ENCODE peak calls at places on chromosomes 2 and 18, in six cellular contexts. E is Peyer's patch, M is activated B cell treated with CpG ODN at 0.5 μM for 24 hours, Y is A673, J is AG10803, G is endothelial cell. A is an unnamed sample.

GRCh38 chr18:9665311-9665710 is 42.8 kb upstream of the RAB31 start:
- DNase-seq in E (no peak), M (no peak), Y (no peak), J (no peak), G (no peak), A (no peak)

GRCh38 chr2:136243638-136244557 is 125.9 kb upstream of the CXCR4 start:
- DNase-seq in E (no peak), M (no peak), Y (no peak), J (no peak), G (no peak), A (no peak)

GRCh38 chr2:202135111-202135874 is 62.2 kb downstream of the KIAA2012 start:
- DNase-seq in E (peak; percentile 22), M (no peak), Y (no peak), J (peak; percentile 100), G (no peak), A (no peak)

GRCh38 chr18:34929336-34929780 is 111.9 kb upstream of the MAPRE2 start:
- DNase-seq in E (no peak), M (no peak), Y (peak; percentile 24), J (peak; percentile 51), G (no peak), A (no peak)

GRCh38 chr2:20447437-20448245 is 767 bp downstream of the RHOB start:
- DNase-seq in E (peak; percentile 34), M (peak; percentile 23), Y (peak; percentile 57), J (peak; percentile 46), G (no peak), A (peak; percentile 32)

GRCh38 chr2:161134547-161135518 is 25.4 kb upstream of the TANK start:
- DNase-seq in E (no peak), M (no peak), Y (peak; percentile 14), J (peak; percentile 42), G (no peak), A (no peak)

GRCh38 chr2:234146087-234146826 is 95.8 kb downstream of the SPP2 start:
- DNase-seq in E (no peak), M (no peak), Y (no peak), J (peak; percentile 94), G (no peak), A (no peak)

GRCh38 chr2:233063269-233063975 is 3.3 kb downstream of the INPP5D start:
- DNase-seq in E (peak; percentile 86), M (peak; percentile 43), Y (no peak), J (no peak), G (no peak), A (no peak)

GRCh38 chr2:66851449-66851872 is 416.5 kb downstream of the MEIS1 start:
- DNase-seq in E (no peak), M (no peak), Y (no peak), J (peak; percentile 97), G (no peak), A (no peak)

GRCh38 chr2:223075301-223076270 is 23.6 kb downstream of the KCNE4 start:
- DNase-seq in E (no peak), M (no peak), Y (peak; percentile 63), J (peak; percentile 43), G (no peak), A (no peak)

GRCh38 chr2:30201990-30202389 is 29.3 kb upstream of the LBH start:
- DNase-seq in E (no peak), M (no peak), Y (no peak), J (peak; percentile 52), G (no peak), A (no peak)

GRCh38 chr18:8949206-8949605 is 153.3 kb upstream of the NDUFV2 start:
- DNase-seq in E (no peak), M (no peak), Y (no peak), J (peak; percentile 83), G (no peak), A (no peak)

GRCh38 chr2:196159223-196159892 is 12.0 kb downstream of the STK17B start:
- DNase-seq in E (no peak), M (no peak), Y (no peak), J (no peak), G (no peak), A (no peak)

GRCh38 chr2:197674546-197674945 is 841 bp downstream of the RFTN2 start:
- DNase-seq in E (no peak), M (no peak), Y (peak; percentile 17), J (peak; percentile 24), G (no peak), A (no peak)

GRCh38 chr2:26011990-26012856 is 21.7 kb upstream of the RAB10 start:
- DNase-seq in E (no peak), M (no peak), Y (peak; percentile 70), J (peak; percentile 40), G (no peak), A (no peak)

GRCh38 chr2:227783404-227784138 is 30.1 kb upstream of the CCL20 start:
- DNase-seq in E (no peak), M (no peak), Y (no peak), J (no peak), G (no peak), A (no peak)

GRCh38 chr2:152564754-152565551 is 152.3 kb downstream of the PRPF40A start:
- DNase-seq in E (no peak), M (no peak), Y (no peak), J (no peak), G (no peak), A (no peak)

GRCh38 chr2:84204995-84205394 is 254.1 kb downstream of the SUCLG1 start:
- DNase-seq in E (no peak), M (no peak), Y (no peak), J (no peak), G (no peak), A (no peak)

GRCh38 chr2:226215902-226216503 is 583.6 kb downstream of the IRS1 start:
- DNase-seq in E (peak; percentile 37), M (peak; percentile 15), Y (peak; percentile 87), J (peak; percentile 45), G (peak; percentile 83), A (no peak)

GRCh38 chr2:147595200-147595599 is 249.6 kb upstream of the ACVR2A start:
- DNase-seq in E (no peak), M (no peak), Y (peak; percentile 9), J (no peak), G (no peak), A (no peak)

DNA sequence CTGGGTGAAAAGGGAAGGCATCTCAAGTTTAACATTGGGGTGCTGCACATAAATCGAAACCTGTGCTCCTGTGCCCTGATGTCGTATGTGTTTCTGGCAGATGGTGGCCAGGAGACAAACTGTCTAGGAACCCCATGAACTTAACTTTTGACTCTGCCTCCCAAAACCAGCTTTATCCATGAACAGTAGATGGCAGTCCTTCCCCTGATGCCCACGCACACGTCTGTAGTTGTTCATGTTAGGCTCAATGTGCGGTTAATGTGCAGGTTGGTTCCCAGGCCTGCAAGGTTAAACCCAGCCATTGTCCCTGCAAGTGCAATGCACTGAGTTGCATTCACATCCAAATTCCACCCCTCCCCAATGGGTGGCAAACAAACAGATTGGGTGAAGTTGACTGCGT is 44.1 kb upstream of the SIX3 start:
- DNase-seq in E (no peak), M (no peak), Y (no peak), J (no peak), G (no peak), A (no peak)
- TF ChIP-seq CTCF in E (no peak), M (no peak), Y (peak; percentile 30), J (peak; percentile 18), G (no peak), A (no peak)

GRCh38 chr2:53331667-53332066 is 435.9 kb upstream of the CHAC2 start:
- DNase-seq in E (no peak), M (no peak), Y (no peak), J (no peak), G (no peak), A (no peak)
- TF ChIP-seq CTCF in E (no peak), M (no peak), Y (no peak), J (no peak), G (no peak), A (no peak)

DNA sequence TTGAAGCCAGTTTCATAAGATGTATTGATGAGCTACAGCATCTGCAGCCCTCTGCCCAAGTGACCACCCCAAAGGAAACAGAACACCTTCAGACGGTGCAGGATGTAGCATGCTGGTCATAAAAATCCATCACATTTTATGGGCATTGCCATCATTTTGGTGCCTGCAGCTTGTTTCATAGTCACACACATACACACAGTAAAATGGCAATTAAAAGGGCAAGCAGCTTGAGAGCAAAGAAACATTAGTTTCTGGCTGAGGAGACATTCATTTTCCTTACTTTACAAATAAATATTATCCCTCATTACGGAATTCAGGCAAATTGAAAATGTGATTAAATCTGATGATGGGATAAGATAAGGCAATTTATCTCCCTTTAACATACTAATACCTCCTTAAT is 13.4 kb downstream of the MYO5B start:
- DNase-seq in E (no peak), M (no peak), Y (no peak), J (no peak), G (no peak), A (no peak)
- TF ChIP-seq CTCF in E (no peak), M (no peak), Y (no peak), J (no peak), G (no peak), A (no peak)

GRCh38 chr2:185404578-185404977 is 334.0 kb upstream of the FSIP2 start:
- DNase-seq in E (no peak), M (no peak), Y (no peak), J (no peak), G (no peak), A (no peak)
- TF ChIP-seq CTCF in E (no peak), M (no peak), Y (peak; percentile 11), J (no peak), G (no peak), A (no peak)

A was measured in natural killer cell.